ENCODE peak calls at places on chromosomes 2 and 18, in six cellular contexts. L is pancreas, F is heart left ventricle, V is neuronal stem cell, G is psoas muscle, Y is body of pancreas. K is an unnamed sample. For H3K36me3 and H3K9me3, the result is how much of the 10 kb centered on the place peaks cover.

GRCh38 chr2:9954136-9954535 is 2.6 kb downstream of the GRHL1 start:
- DNase-seq in Y (no peak), V (no peak), L (no peak), F (no peak), G (no peak), K (no peak)

GRCh38 chr2:237059155-237059875 is 26.4 kb upstream of the COPS8 start:
- DNase-seq in V (no peak), L (no peak), G (no peak), F (no peak), Y (no peak), K (no peak)

GRCh38 chr2:8252997-8253694 is 428.7 kb upstream of the ID2 start:
- DNase-seq in Y (no peak), V (no peak), L (no peak), G (peak), F (no peak), K (no peak)

GRCh38 chr2:146523218-146523617 is 1321.6 kb upstream of the ACVR2A start:
- DNase-seq in V (no peak), Y (no peak), F (no peak), G (no peak), L (no peak), K (no peak)

GRCh38 chr18:36379426-36379984 is 82.0 kb downstream of the FHOD3 start:
- DNase-seq in F (no peak), L (no peak), V (no peak), Y (no peak), G (no peak), K (no peak)

GRCh38 chr2:20671036-20671735 is 4.2 kb downstream of the GDF7 start:
- DNase-seq in F (no peak), V (no peak), L (no peak), G (no peak), Y (no peak), K (no peak)

GRCh38 chr2:23803965-23804542 is 122.9 kb downstream of the ATAD2B start:
- DNase-seq in L (no peak), Y (peak), G (peak), V (no peak), F (peak), K (peak)

GRCh38 chr2:202037086-202037485 is 3.4 kb downstream of the FZD7 start:
- DNase-seq in G (no peak), V (peak), L (no peak), Y (no peak), F (no peak), K (no peak)

GRCh38 chr2:168530980-168531379 is 74.9 kb downstream of the CERS6 start:
- DNase-seq in F (no peak), L (no peak), Y (no peak), V (no peak), G (no peak), K (no peak)

GRCh38 chr2:95149397-95149984 is 10.2 kb downstream of the ZNF514 start:
- DNase-seq in F (no peak), V (no peak), L (no peak), G (no peak), Y (no peak), K (no peak)
- H3K36me3 ChIP-seq in F (half or more), V (under half), L (under half), G (half or more), Y (under half), K (half or more)

GRCh38 chr2:110674620-110675555 is 3.0 kb downstream of the BUB1 start:
- DNase-seq in F (no peak), G (peak), V (no peak), L (no peak), Y (peak), K (peak)

GRCh38 chr2:110678457-110679336 is 834 bp upstream of the BUB1 start:
- DNase-seq in Y (peak), V (peak), F (no peak), L (peak), G (no peak), K (peak)

GRCh38 chr2:110673201-110673600 is 4.7 kb downstream of the BUB1 start:
- DNase-seq in L (no peak), F (no peak), V (no peak), Y (no peak), G (no peak), K (no peak)

GRCh38 chr2:110677530-110678456 is at the start of gene BUB1:
- DNase-seq in V (peak), Y (peak), L (peak), G (peak), F (peak), K (peak)

GRCh38 chr2:110675679-110676078 is 2.2 kb downstream of the BUB1 start:
- DNase-seq in L (no peak), F (no peak), V (no peak), G (no peak), Y (no peak), K (no peak)
- H3K4me3 ChIP-seq in L (no peak), F (no peak), V (no peak), G (no peak), Y (no peak), K (no peak)

DNA sequence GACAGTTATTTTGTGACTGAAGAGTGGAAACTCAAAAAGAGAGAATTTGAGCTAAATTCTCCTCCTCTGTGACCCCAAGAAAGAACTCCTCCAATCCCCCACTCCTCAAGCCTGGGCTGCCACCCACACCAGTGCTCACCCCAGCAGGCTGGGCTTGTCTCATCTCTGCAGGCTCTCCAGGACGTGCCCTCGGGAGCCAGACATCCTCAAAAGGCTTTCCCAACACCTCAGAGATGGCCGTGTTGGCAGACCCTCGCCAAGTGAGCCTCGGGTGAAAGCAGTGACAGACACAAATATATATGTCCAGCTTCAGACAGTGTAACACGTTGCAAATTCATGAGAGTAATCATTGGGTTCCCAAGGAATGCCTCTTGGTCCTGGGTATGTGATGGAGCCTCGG is 377.7 kb upstream of the SALL3 start:
- DNase-seq in G (no peak), Y (no peak), L (no peak), F (no peak), V (no peak), K (no peak)
- H3K9me3 ChIP-seq in G (under half), Y (under half), L (under half), F (under half), V (under half), K (under half)

GRCh38 chr18:59617468-59617932 is 79.7 kb downstream of the CCBE1 start:
- DNase-seq in L (no peak), V (no peak), F (no peak), Y (no peak), G (no peak), K (no peak)
- H3K36me3 ChIP-seq in L (under half), V (under half), F (under half), Y (under half), G (under half), K (under half)

GRCh38 chr2:110679865-110680264 is 2.0 kb upstream of the BUB1 start:
- DNase-seq in F (no peak), V (no peak), G (peak), Y (no peak), L (no peak), K (no peak)

GRCh38 chr2:110682872-110683271 is 5.0 kb upstream of the BUB1 start:
- DNase-seq in G (no peak), Y (no peak), L (no peak), F (no peak), V (no peak), K (no peak)

GRCh38 chr2:110682267-110682666 is 4.4 kb upstream of the BUB1 start:
- DNase-seq in Y (no peak), F (no peak), G (no peak), V (no peak), L (no peak), K (no peak)

GRCh38 chr2:110679337-110679707 is 1.5 kb upstream of the BUB1 start:
- DNase-seq in L (no peak), F (no peak), G (no peak), Y (no peak), V (no peak), K (peak)

GRCh38 chr2:110677080-110677479 is 783 bp downstream of the BUB1 start:
- DNase-seq in G (no peak), V (no peak), F (no peak), L (no peak), Y (no peak), K (no peak)
- H3K4me3 ChIP-seq in G (no peak), V (no peak), F (no peak), L (no peak), Y (no peak), K (peak)

DNA sequence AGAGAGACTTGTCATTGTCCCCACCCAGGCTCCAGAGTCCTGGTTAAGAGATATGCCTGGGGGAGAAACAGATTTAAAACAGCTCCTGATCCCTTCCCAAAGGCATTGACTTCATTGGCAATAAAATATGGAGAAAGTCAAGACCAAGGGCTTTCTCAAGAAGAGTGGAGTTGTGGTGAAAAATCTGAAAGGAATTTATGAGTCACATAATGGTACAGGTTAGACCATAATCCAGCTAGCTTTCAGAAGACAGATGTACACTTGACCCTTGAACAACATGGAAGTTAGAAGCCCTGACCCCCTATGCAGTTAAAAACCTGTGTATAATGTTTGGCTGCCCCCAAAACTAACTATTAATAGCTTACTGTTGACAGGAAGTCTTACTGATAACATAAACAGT is 599.1 kb upstream of the SOX11 start:
- DNase-seq in V (no peak), Y (no peak), F (no peak), L (no peak), G (no peak), K (no peak)
- H3K9me3 ChIP-seq in V (under half), Y (under half), F (under half), L (under half), G (under half), K (under half)

DNA sequence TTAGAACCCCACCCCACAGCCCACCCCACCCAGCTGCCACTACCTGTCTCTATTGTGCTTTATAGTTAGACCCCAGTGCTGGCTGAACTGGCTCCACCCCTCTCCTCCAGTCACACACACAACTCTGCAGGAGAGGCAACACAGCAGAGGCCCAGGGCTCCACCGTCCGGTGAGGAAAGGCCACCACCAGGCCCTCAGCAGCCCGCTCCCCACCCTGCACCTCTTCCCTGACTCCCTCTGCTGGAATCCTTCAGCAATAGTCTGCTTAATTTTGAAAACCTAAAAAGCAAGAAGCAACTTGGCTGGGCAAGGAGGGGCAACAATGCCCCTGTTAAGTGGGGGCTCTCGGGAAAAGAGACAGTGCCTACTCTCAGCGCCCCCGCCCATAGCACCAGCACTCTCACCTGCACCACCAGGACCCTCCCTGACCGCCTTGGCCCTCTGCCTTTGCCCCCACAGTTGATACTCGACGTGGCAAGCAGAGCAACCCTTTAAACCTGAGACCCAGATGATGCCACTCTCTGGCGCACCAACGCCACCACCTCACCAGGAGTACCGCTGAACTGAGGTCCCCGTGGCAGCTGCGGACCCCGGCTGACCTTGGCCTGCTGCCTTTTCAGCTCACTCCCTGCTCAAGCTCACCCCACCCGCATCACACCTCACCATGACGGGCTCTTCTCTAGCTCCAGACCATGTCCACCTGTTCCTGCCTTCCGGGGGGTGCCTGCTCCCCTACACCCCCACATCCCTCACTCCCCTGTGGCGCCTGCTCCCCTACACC is 45.7 kb downstream of the NDUFA10 start:
- DNase-seq in Y (no peak), V (peak), L (no peak), G (no peak), F (no peak), K (no peak)
- H3K36me3 ChIP-seq in Y (under half), V (under half), L (under half), G (under half), F (under half), K (under half)

K was measured in MG63.